ENCODE peak calls at places on chromosomes 16 and 17, in seven cellular contexts. F, Y, P, R, G, Z and B are unnamed samples.
A peak's percentile ranks its signal among the peaks of the same experiment; 100 is the strongest.

GRCh38 chr16:81593481-81593880 is 148.9 kb downstream of the CMIP start:
- DNase-seq in R (no peak), F (no peak), Z (no peak), P (no peak), Y (no peak), G (no peak), B (no peak)

GRCh38 chr17:14057591-14057990 is 11.7 kb upstream of the COX10 start:
- DNase-seq in P (no peak), Z (no peak), F (peak; percentile 28), Y (no peak), R (no peak), G (no peak), B (no peak)

GRCh38 chr17:38510424-38511125 is 82.3 kb downstream of the ARHGAP23 start:
- DNase-seq in F (peak; percentile 66), P (no peak), Y (no peak), G (no peak), R (no peak), Z (no peak), B (peak; percentile 55)

GRCh38 chr16:88936913-88937666 is 39.9 kb downstream of the CBFA2T3 start:
- DNase-seq in Y (no peak), Z (no peak), R (no peak), G (no peak), P (no peak), F (no peak), B (no peak)

GRCh38 chr16:2015117-2015946 is 4.3 kb upstream of the NPW start:
- DNase-seq in Z (peak; percentile 80), F (no peak), Y (no peak), P (no peak), G (no peak), R (no peak), B (no peak)

GRCh38 chr16:73743665-73744496 is 552.7 kb upstream of the PSMD7 start:
- DNase-seq in Z (peak; percentile 33), F (no peak), Y (no peak), P (no peak), G (no peak), R (no peak), B (no peak)

GRCh38 chr17:3773511-3773910 is 27.5 kb downstream of the ITGAE start:
- DNase-seq in P (peak; percentile 46), G (no peak), R (no peak), Y (no peak), F (peak; percentile 44), Z (no peak), B (peak; percentile 26)

GRCh38 chr17:63425478-63425877 is 20.6 kb downstream of the CYB561 start:
- DNase-seq in G (no peak), P (peak; percentile 81), F (peak; percentile 95), Y (peak; percentile 59), Z (peak; percentile 86), R (peak; percentile 31), B (peak; percentile 90)

GRCh38 chr16:87966685-87967185 is 15.5 kb downstream of the BANP start:
- DNase-seq in Z (peak; percentile 64), P (no peak), Y (no peak), R (no peak), G (no peak), F (peak; percentile 36), B (no peak)

GRCh38 chr17:50102164-50102991 is 7.2 kb downstream of the PDK2 start:
- DNase-seq in F (no peak), Y (no peak), Z (peak; percentile 94), P (no peak), G (no peak), R (no peak), B (no peak)

GRCh38 chr16:88549671-88550643 is 20.2 kb upstream of the ZC3H18 start:
- DNase-seq in Z (no peak), Y (no peak), R (no peak), P (no peak), F (no peak), G (no peak), B (no peak)

GRCh38 chr17:68089881-68090280 is 54.3 kb downstream of the KPNA2 start:
- DNase-seq in Z (peak; percentile 61), R (no peak), G (no peak), P (peak; percentile 58), F (no peak), Y (peak; percentile 8), B (peak; percentile 33)

GRCh38 chr16:1371054-1371978 is 19.6 kb downstream of the GNPTG start:
- DNase-seq in Z (no peak), R (no peak), P (no peak), G (no peak), Y (no peak), F (no peak), B (no peak)

GRCh38 chr16:8674413-8675022 is at the start of gene ABAT:
- DNase-seq in R (peak; percentile 79), Z (peak; percentile 91), Y (peak; percentile 92), G (no peak), F (peak; percentile 95), P (peak; percentile 65), B (peak; percentile 66)

GRCh38 chr17:17412331-17412730 is 64.5 kb upstream of the MED9 start:
- DNase-seq in Z (no peak), R (no peak), P (peak; percentile 79), G (no peak), F (peak; percentile 55), Y (no peak), B (peak; percentile 63)

GRCh38 chr17:48374650-48375230 is 55.3 kb downstream of the SKAP1 start:
- DNase-seq in G (no peak), Y (no peak), R (no peak), P (no peak), F (no peak), Z (peak; percentile 74), B (no peak)

GRCh38 chr16:75113046-75113491 is 3.5 kb downstream of the LDHD start:
- DNase-seq in P (no peak), G (no peak), Y (no peak), Z (no peak), R (no peak), F (no peak), B (no peak)